ENCODE peak calls at places on chromosomes 1 and 21, in seven cellular contexts. One of them, this sample, is unnamed.

GRCh38 chr1:211912064-211912463 is 81.5 kb upstream of the LPGAT1 start:
- DNase-seq in A549: peak
- DNase-seq in sigmoid colon: no peak
- DNase-seq in astrocyte of the spinal cord: no peak
- DNase-seq in GM12865: no peak
- DNase-seq in neural progenitor cell: no peak
- DNase-seq in cardiac muscle cell: no peak
- DNase-seq in this sample: no peak

GRCh38 chr1:203308205-203309114 is 3.1 kb downstream of the BTG2 start:
- DNase-seq in A549: no peak
- DNase-seq in GM12865: peak
- DNase-seq in neural progenitor cell: peak
- DNase-seq in cardiac muscle cell: no peak
- DNase-seq in sigmoid colon: no peak
- DNase-seq in astrocyte of the spinal cord: no peak
- DNase-seq in this sample: no peak

GRCh38 chr1:241957692-241958494 is at the start of gene BECN2:
- DNase-seq in astrocyte of the spinal cord: no peak
- DNase-seq in neural progenitor cell: no peak
- DNase-seq in sigmoid colon: no peak
- DNase-seq in GM12865: no peak
- DNase-seq in cardiac muscle cell: no peak
- DNase-seq in A549: peak
- DNase-seq in this sample: peak

GRCh38 chr1:85289207-85289847 is 12.9 kb upstream of the BCL10 start:
- DNase-seq in A549: peak
- DNase-seq in neural progenitor cell: no peak
- DNase-seq in cardiac muscle cell: no peak
- DNase-seq in GM12865: no peak
- DNase-seq in sigmoid colon: no peak
- DNase-seq in astrocyte of the spinal cord: peak
- DNase-seq in this sample: no peak

GRCh38 chr1:200224315-200224714 is 185.5 kb downstream of the ZNF281 start:
- DNase-seq in A549: no peak
- DNase-seq in GM12865: no peak
- DNase-seq in sigmoid colon: no peak
- DNase-seq in astrocyte of the spinal cord: peak
- DNase-seq in neural progenitor cell: no peak
- DNase-seq in cardiac muscle cell: no peak
- DNase-seq in this sample: no peak

GRCh38 chr1:111789666-111790316 is 34.1 kb downstream of the DDX20 start:
- DNase-seq in neural progenitor cell: no peak
- DNase-seq in sigmoid colon: no peak
- DNase-seq in GM12865: no peak
- DNase-seq in cardiac muscle cell: no peak
- DNase-seq in astrocyte of the spinal cord: no peak
- DNase-seq in A549: no peak
- DNase-seq in this sample: no peak

GRCh38 chr1:8974551-8974950 is 28.9 kb downstream of the CA6 start:
- DNase-seq in A549: no peak
- DNase-seq in sigmoid colon: no peak
- DNase-seq in astrocyte of the spinal cord: no peak
- DNase-seq in GM12865: no peak
- DNase-seq in cardiac muscle cell: no peak
- DNase-seq in neural progenitor cell: no peak
- DNase-seq in this sample: no peak

GRCh38 chr21:39055167-39055767 is 128.0 kb downstream of the PSMG1 start:
- DNase-seq in GM12865: no peak
- DNase-seq in neural progenitor cell: no peak
- DNase-seq in sigmoid colon: no peak
- DNase-seq in A549: no peak
- DNase-seq in cardiac muscle cell: no peak
- DNase-seq in astrocyte of the spinal cord: no peak
- DNase-seq in this sample: no peak

GRCh38 chr21:43865471-43866181 is 603 bp downstream of the AGPAT3 start:
- DNase-seq in astrocyte of the spinal cord: no peak
- DNase-seq in GM12865: peak
- DNase-seq in neural progenitor cell: peak
- DNase-seq in sigmoid colon: peak
- DNase-seq in A549: no peak
- DNase-seq in cardiac muscle cell: peak
- DNase-seq in this sample: peak

GRCh38 chr1:21238141-21238800 is 52.0 kb downstream of the ECE1 start:
- DNase-seq in A549: no peak
- DNase-seq in neural progenitor cell: peak
- DNase-seq in sigmoid colon: no peak
- DNase-seq in GM12865: no peak
- DNase-seq in cardiac muscle cell: no peak
- DNase-seq in astrocyte of the spinal cord: peak
- DNase-seq in this sample: no peak

GRCh38 chr1:2257245-2257627 is 29.1 kb downstream of the SKI start:
- DNase-seq in sigmoid colon: no peak
- DNase-seq in A549: no peak
- DNase-seq in astrocyte of the spinal cord: peak
- DNase-seq in cardiac muscle cell: no peak
- DNase-seq in GM12865: no peak
- DNase-seq in neural progenitor cell: peak
- DNase-seq in this sample: no peak

GRCh38 chr21:34702341-34702807 is 33.6 kb downstream of the CLIC6 start:
- DNase-seq in A549: no peak
- DNase-seq in cardiac muscle cell: no peak
- DNase-seq in neural progenitor cell: no peak
- DNase-seq in GM12865: no peak
- DNase-seq in sigmoid colon: peak
- DNase-seq in astrocyte of the spinal cord: no peak
- DNase-seq in this sample: no peak

GRCh38 chr1:51313961-51314777 is 16.2 kb downstream of the TTC39A start:
- DNase-seq in sigmoid colon: no peak
- DNase-seq in cardiac muscle cell: no peak
- DNase-seq in A549: peak
- DNase-seq in neural progenitor cell: no peak
- DNase-seq in GM12865: no peak
- DNase-seq in astrocyte of the spinal cord: peak
- DNase-seq in this sample: peak

GRCh38 chr1:31326461-31326860 is 29.6 kb downstream of the ZCCHC17 start:
- DNase-seq in cardiac muscle cell: peak
- DNase-seq in astrocyte of the spinal cord: no peak
- DNase-seq in GM12865: no peak
- DNase-seq in neural progenitor cell: no peak
- DNase-seq in sigmoid colon: no peak
- DNase-seq in A549: no peak
- DNase-seq in this sample: no peak

GRCh38 chr1:119367332-119368124 is 1.1 kb upstream of the HAO2 start:
- DNase-seq in A549: peak
- DNase-seq in cardiac muscle cell: peak
- DNase-seq in astrocyte of the spinal cord: peak
- DNase-seq in GM12865: peak
- DNase-seq in sigmoid colon: no peak
- DNase-seq in neural progenitor cell: peak
- DNase-seq in this sample: no peak

GRCh38 chr1:15100369-15101111 is 53.0 kb upstream of the TMEM51 start:
- DNase-seq in cardiac muscle cell: peak
- DNase-seq in sigmoid colon: no peak
- DNase-seq in astrocyte of the spinal cord: peak
- DNase-seq in GM12865: peak
- DNase-seq in neural progenitor cell: peak
- DNase-seq in A549: peak
- DNase-seq in this sample: peak

GRCh38 chr1:171898956-171899355 is 57.7 kb downstream of the DNM3 start:
- DNase-seq in GM12865: no peak
- DNase-seq in neural progenitor cell: peak
- DNase-seq in sigmoid colon: peak
- DNase-seq in A549: no peak
- DNase-seq in cardiac muscle cell: peak
- DNase-seq in astrocyte of the spinal cord: peak
- DNase-seq in this sample: no peak

GRCh38 chr1:10867914-10868598 is 71.6 kb upstream of the CASZ1 start:
- DNase-seq in GM12865: no peak
- DNase-seq in A549: no peak
- DNase-seq in neural progenitor cell: peak
- DNase-seq in astrocyte of the spinal cord: no peak
- DNase-seq in cardiac muscle cell: no peak
- DNase-seq in sigmoid colon: no peak
- DNase-seq in this sample: no peak

GRCh38 chr1:197902454-197903195 is at the start of gene C1orf53:
- DNase-seq in A549: peak
- DNase-seq in astrocyte of the spinal cord: peak
- DNase-seq in cardiac muscle cell: peak
- DNase-seq in GM12865: peak
- DNase-seq in sigmoid colon: peak
- DNase-seq in neural progenitor cell: peak
- DNase-seq in this sample: no peak

GRCh38 chr1:76705560-76705959 is 161.7 kb upstream of the ST6GALNAC5 start:
- DNase-seq in neural progenitor cell: no peak
- DNase-seq in sigmoid colon: no peak
- DNase-seq in astrocyte of the spinal cord: no peak
- DNase-seq in cardiac muscle cell: no peak
- DNase-seq in GM12865: no peak
- DNase-seq in A549: no peak
- DNase-seq in this sample: no peak
- TF ChIP-seq CTCF in neural progenitor cell: no peak
- TF ChIP-seq CTCF in sigmoid colon: no peak
- TF ChIP-seq CTCF in astrocyte of the spinal cord: no peak
- TF ChIP-seq CTCF in cardiac muscle cell: no peak
- TF ChIP-seq CTCF in GM12865: no peak
- TF ChIP-seq CTCF in A549: no peak
- TF ChIP-seq CTCF in this sample: no peak

DNA sequence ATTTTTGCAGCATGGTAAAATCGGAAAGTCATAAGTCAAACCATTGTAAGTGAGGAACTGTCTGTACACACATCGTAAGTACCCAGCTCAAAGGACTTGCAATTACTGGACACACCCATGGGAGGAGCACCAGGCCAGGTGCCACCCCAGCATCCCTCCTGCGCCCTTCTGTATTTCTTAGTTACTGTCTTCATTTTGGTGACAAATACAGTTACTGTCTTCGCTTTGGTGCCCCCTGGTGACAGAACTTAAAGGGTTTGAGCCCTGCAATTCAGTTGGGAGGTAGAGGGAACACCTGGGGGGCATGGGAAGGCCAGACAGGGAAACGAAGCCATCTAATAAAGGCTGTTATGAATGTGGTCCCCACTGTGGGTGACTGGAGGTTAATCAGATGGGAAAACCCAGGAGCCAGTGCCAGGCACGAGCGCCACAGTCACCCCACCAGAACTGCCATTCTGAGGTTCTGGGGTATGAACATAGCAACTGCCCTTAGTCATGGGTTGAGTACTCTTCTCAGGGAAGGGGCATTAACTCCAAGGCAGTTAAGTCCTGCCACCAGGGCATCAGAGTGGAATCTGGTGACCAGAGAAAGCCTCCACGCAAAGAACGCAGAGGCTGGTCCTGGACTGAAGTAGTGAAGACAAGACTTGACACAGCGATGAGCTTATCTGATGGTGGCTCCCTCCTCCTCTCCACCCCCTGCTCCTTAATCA is 612.9 kb downstream of the PTPRU start:
- DNase-seq in cardiac muscle cell: peak
- DNase-seq in astrocyte of the spinal cord: peak
- DNase-seq in GM12865: peak
- DNase-seq in A549: peak
- DNase-seq in sigmoid colon: no peak
- DNase-seq in neural progenitor cell: peak
- DNase-seq in this sample: no peak
- TF ChIP-seq CTCF in cardiac muscle cell: peak
- TF ChIP-seq CTCF in astrocyte of the spinal cord: peak
- TF ChIP-seq CTCF in GM12865: peak
- TF ChIP-seq CTCF in A549: peak
- TF ChIP-seq CTCF in sigmoid colon: no peak
- TF ChIP-seq CTCF in neural progenitor cell: peak
- TF ChIP-seq CTCF in this sample: peak

DNA sequence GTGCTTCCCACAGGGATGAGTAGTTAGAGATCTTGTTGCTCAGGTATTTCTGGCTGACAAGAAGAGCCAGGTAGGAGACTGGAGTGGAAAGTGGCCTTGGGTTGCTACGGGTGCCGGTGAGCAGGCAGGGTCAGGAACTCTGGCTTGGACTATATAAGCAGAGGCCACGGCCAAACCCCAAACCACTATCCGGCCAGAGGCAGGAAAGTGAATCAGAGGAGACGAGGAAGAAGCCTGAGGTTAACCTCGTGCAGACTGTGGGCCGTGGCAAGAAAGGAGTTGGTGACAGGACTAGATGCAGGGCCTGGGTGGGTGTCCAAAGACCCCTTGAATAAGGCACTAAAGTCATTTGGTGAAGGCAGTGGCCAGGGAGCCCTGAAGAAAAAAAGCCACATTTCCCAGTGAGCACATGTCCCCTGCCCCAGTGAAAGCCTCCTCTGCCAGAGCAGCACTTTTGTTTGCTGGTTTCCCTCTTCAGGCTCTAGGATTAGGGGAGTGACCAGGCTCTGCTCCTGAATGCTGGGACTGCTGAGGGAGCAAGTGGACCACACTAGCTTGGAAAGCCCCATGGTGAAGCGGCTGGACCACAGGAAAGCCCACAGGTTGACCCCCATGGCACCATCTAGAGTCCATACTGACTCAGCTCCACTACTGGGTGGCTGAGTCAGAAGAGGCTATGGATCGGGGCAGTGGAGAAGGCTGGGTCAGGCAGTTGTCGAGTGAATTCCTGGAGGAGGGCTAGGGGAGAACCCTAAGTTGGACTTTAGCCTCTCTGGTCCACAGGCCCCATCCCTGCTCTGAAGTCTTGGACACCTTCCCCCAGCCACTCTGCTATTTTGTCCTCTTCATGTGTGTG is 23.4 kb downstream of the CSF1 start:
- DNase-seq in cardiac muscle cell: no peak
- DNase-seq in astrocyte of the spinal cord: peak
- DNase-seq in neural progenitor cell: no peak
- DNase-seq in A549: no peak
- DNase-seq in sigmoid colon: no peak
- DNase-seq in GM12865: no peak
- DNase-seq in this sample: no peak
- TF ChIP-seq CTCF in cardiac muscle cell: no peak
- TF ChIP-seq CTCF in astrocyte of the spinal cord: no peak
- TF ChIP-seq CTCF in neural progenitor cell: no peak
- TF ChIP-seq CTCF in A549: no peak
- TF ChIP-seq CTCF in sigmoid colon: no peak
- TF ChIP-seq CTCF in GM12865: no peak
- TF ChIP-seq CTCF in this sample: no peak

DNA sequence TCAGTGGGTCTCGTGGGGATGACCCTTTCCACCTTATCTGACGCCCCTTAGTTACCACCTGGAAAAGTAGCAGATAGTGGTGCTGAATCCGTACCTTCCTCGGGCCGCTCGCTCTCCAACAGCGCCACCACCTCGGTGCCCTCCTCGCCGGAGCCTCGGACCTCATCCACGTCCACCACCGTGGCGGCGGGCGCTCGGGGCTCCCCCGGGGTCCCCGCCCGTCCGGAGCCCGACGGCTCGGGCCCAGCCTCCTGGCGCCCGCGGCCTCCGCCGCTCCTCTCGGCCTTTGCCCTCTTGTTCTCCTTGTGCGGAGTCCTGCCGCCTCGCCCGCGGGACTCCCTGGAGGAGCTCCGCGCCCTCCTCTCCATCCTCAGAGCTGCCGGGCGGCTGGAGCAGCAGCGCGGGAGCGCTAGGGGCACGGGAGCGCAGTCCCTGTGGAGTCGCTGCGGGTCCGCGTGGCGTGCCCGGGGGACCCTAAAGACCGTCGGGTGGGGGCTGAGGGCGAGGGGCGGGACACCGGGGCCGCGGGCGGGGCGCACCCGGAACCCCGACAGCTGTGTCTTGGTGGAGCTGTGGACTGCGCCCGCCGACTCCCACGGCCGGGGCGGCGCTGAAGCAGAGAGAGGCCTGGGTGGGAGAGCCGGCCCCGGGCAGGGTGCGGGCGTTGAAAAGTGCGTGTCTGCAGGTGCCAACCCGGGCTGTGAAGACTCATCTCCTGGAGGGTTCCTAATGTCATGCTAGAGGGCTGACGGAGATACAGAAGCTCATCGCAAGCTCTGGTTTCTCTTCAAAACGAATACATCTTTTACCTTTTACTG is at the start of gene NPHS2:
- DNase-seq in sigmoid colon: no peak
- DNase-seq in GM12865: no peak
- DNase-seq in A549: no peak
- DNase-seq in neural progenitor cell: peak
- DNase-seq in astrocyte of the spinal cord: no peak
- DNase-seq in cardiac muscle cell: peak
- DNase-seq in this sample: no peak
- TF ChIP-seq CTCF in sigmoid colon: no peak
- TF ChIP-seq CTCF in GM12865: no peak
- TF ChIP-seq CTCF in A549: no peak
- TF ChIP-seq CTCF in neural progenitor cell: peak
- TF ChIP-seq CTCF in astrocyte of the spinal cord: no peak
- TF ChIP-seq CTCF in cardiac muscle cell: no peak
- TF ChIP-seq CTCF in this sample: no peak